ENCODE peak calls at places on chromosomes 2 and 18, in nine cellular contexts. X is T-helper 1 cell; F is NCI-H1417; R is HS-5; G is GM12865; V is ovary; E is amygdala; A is activated T-helper 1 cell treated with anti-CD3 and anti-CD28 coated beads, Interleukin-2, amount 50 U/mL, for 16 hours; W is A172. B is an unnamed sample.
A peak's percentile ranks its signal among the peaks of the same experiment; 100 is the strongest.

GRCh38 chr2:86764661-86765307 is 25.9 kb downstream of the CD8A start:
- DNase-seq in V (no peak), X (no peak), G (peak; percentile 64), E (no peak), A (no peak), R (peak; percentile 15), F (no peak), W (peak; percentile 49), B (peak; percentile 39)

GRCh38 chr2:118134650-118135049 is 46.4 kb downstream of the INSIG2 start:
- DNase-seq in W (no peak), V (no peak), G (no peak), A (no peak), E (no peak), X (no peak), R (no peak), F (no peak), B (no peak)

GRCh38 chr2:168849610-168850009 is 40.6 kb downstream of the SPC25 start:
- DNase-seq in V (peak; percentile 62), W (peak; percentile 16), X (no peak), G (peak; percentile 28), A (no peak), R (no peak), F (no peak), E (no peak), B (peak; percentile 11)

GRCh38 chr18:50194623-50195532 is at the start of gene MYO5B:
- DNase-seq in G (peak; percentile 57), X (no peak), W (no peak), E (no peak), F (peak; percentile 89), V (peak; percentile 20), A (no peak), R (no peak), B (no peak)

GRCh38 chr18:71038196-71038595 is 749.4 kb downstream of the SOCS6 start:
- DNase-seq in R (no peak), E (no peak), X (no peak), V (no peak), W (no peak), A (no peak), F (no peak), G (no peak), B (no peak)

GRCh38 chr2:240916571-240917008 is 10.5 kb downstream of the CROCC2 start:
- DNase-seq in W (no peak), E (peak; percentile 18), G (no peak), V (peak; percentile 67), R (peak; percentile 50), F (no peak), A (no peak), X (peak; percentile 5), B (no peak)

GRCh38 chr2:26847663-26848335 is at the start of gene DPYSL5:
- DNase-seq in F (peak; percentile 97), R (no peak), A (no peak), X (no peak), E (no peak), W (no peak), G (no peak), V (peak; percentile 23), B (no peak)

GRCh38 chr2:18900691-18901113 is 311.3 kb upstream of the NT5C1B start:
- DNase-seq in R (no peak), A (no peak), G (no peak), V (peak; percentile 22), X (no peak), F (no peak), W (no peak), E (no peak), B (no peak)

GRCh38 chr2:114046373-114046772 is 156.5 kb downstream of the ACTR3 start:
- DNase-seq in A (no peak), R (no peak), W (no peak), V (no peak), X (no peak), G (no peak), E (no peak), F (no peak), B (no peak)

GRCh38 chr2:237895544-237896506 is 36.4 kb downstream of the RAMP1 start:
- DNase-seq in W (peak; percentile 71), G (no peak), A (no peak), F (peak; percentile 71), X (no peak), E (no peak), V (no peak), R (no peak), B (no peak)

GRCh38 chr2:70247364-70248144 is 874 bp downstream of the TIA1 start:
- DNase-seq in E (no peak), G (peak; percentile 9), V (no peak), F (peak; percentile 49), R (no peak), W (peak; percentile 6), X (no peak), A (no peak), B (no peak)

GRCh38 chr2:149166958-149167810 is 128.7 kb downstream of the LYPD6B start:
- DNase-seq in R (peak; percentile 45), X (no peak), E (no peak), A (no peak), G (peak; percentile 82), F (no peak), V (no peak), W (peak; percentile 79), B (no peak)

GRCh38 chr2:108933691-108934117 is 55.3 kb downstream of the EDAR start:
- DNase-seq in F (peak; percentile 69), A (no peak), V (no peak), R (no peak), X (no peak), E (no peak), G (no peak), W (no peak), B (no peak)

GRCh38 chr18:12088096-12088495 is 5.5 kb upstream of the ANKRD62 start:
- DNase-seq in A (no peak), X (no peak), F (no peak), W (no peak), E (no peak), V (no peak), G (no peak), R (no peak), B (no peak)

GRCh38 chr2:144801766-144802165 is 281.8 kb upstream of the ZEB2 start:
- DNase-seq in X (no peak), A (no peak), V (no peak), R (peak; percentile 65), W (peak; percentile 84), F (no peak), G (no peak), E (no peak), B (peak; percentile 2)

GRCh38 chr2:183063083-183063482 is 15.5 kb upstream of the DUSP19 start:
- DNase-seq in V (no peak), A (no peak), G (peak; percentile 22), W (peak; percentile 8), X (no peak), E (no peak), F (no peak), R (no peak), B (no peak)

GRCh38 chr18:66646622-66647021 is 42.7 kb upstream of the CDH19 start:
- DNase-seq in G (no peak), W (peak; percentile 0), F (no peak), A (no peak), X (no peak), V (no peak), E (no peak), R (peak; percentile 22), B (no peak)

GRCh38 chr2:16522031-16522818 is 143.4 kb downstream of the CYRIA start:
- DNase-seq in A (no peak), E (no peak), R (no peak), X (no peak), F (no peak), G (no peak), W (no peak), V (no peak), B (no peak)